ENCODE peak calls at places on chromosomes 7 and 10, in four cellular contexts. B, X, D and Z are unnamed samples.

GRCh38 chr10:112435013-112435619 is 11.6 kb downstream of the ZDHHC6 start:
- DNase-seq in B (peak; percentile 55), X (peak; percentile 24), D (peak; percentile 52), Z (no peak)

GRCh38 chr10:101840102-101840684 is 3.4 kb downstream of the KCNIP2 start:
- DNase-seq in B (no peak), X (peak; percentile 23), D (no peak), Z (no peak)

GRCh38 chr7:1804310-1804709 is 134.2 kb downstream of the ELFN1 start:
- DNase-seq in B (no peak), X (no peak), D (no peak), Z (no peak)

GRCh38 chr10:65100146-65100545 is 1578.9 kb downstream of the REEP3 start:
- DNase-seq in B (no peak), X (no peak), D (no peak), Z (no peak)

GRCh38 chr7:113113912-113114311 is 4.4 kb downstream of the SMIM30 start:
- DNase-seq in B (no peak), X (peak; percentile 36), D (peak; percentile 2), Z (no peak)

GRCh38 chr7:38300175-38300574 is 26.7 kb upstream of the TARP start:
- DNase-seq in B (no peak), X (peak; percentile 27), D (no peak), Z (no peak)

GRCh38 chr10:25047902-25048301 is 31.5 kb downstream of the THNSL1 start:
- DNase-seq in B (no peak), X (peak; percentile 68), D (no peak), Z (no peak)

GRCh38 chr7:11557627-11558026 is 274.4 kb downstream of the THSD7A start:
- DNase-seq in B (peak; percentile 46), X (no peak), D (peak; percentile 5), Z (peak; percentile 13)

GRCh38 chr10:65313406-65313805 is 1612.4 kb upstream of the LRRTM3 start:
- DNase-seq in B (no peak), X (no peak), D (no peak), Z (no peak)

GRCh38 chr10:133292919-133293809 is 15.5 kb downstream of the TUBGCP2 start:
- DNase-seq in B (no peak), X (no peak), D (no peak), Z (no peak)

GRCh38 chr10:55550241-55550640 is 749.2 kb upstream of the PCDH15 start:
- DNase-seq in B (no peak), X (peak; percentile 1), D (no peak), Z (no peak)

GRCh38 chr7:154409703-154410311 is 357.6 kb downstream of the DPP6 start:
- DNase-seq in B (no peak), X (peak; percentile 59), D (peak; percentile 10), Z (no peak)

GRCh38 chr7:92253251-92253650 is 7.5 kb downstream of the ANKIB1 start:
- DNase-seq in B (no peak), X (no peak), D (no peak), Z (no peak)

GRCh38 chr7:121084748-121085336 is 96.3 kb downstream of the CPED1 start:
- DNase-seq in B (no peak), X (no peak), D (peak; percentile 24), Z (no peak)

GRCh38 chr7:84088669-84089278 is 105.8 kb downstream of the SEMA3A start:
- DNase-seq in B (no peak), X (no peak), D (no peak), Z (no peak)

GRCh38 chr7:54773472-54774399 is 14.7 kb upstream of the SEC61G start:
- DNase-seq in B (peak; percentile 91), X (peak; percentile 85), D (peak; percentile 73), Z (peak; percentile 91)

GRCh38 chr7:1818581-1819200 is 148.6 kb downstream of the ELFN1 start:
- DNase-seq in B (no peak), X (no peak), D (no peak), Z (no peak)

GRCh38 chr7:31028417-31028988 is 23.6 kb upstream of the ADCYAP1R1 start:
- DNase-seq in B (no peak), X (no peak), D (no peak), Z (no peak)

GRCh38 chr10:485776-486572 is 203.5 kb downstream of the DIP2C start:
- DNase-seq in B (no peak), X (no peak), D (no peak), Z (no peak)

GRCh38 chr10:70837660-70838059 is 21.9 kb downstream of the SGPL1 start:
- DNase-seq in B (no peak), X (no peak), D (no peak), Z (no peak)

GRCh38 chr10:102997998-102998397 is 79.9 kb downstream of the CNNM2 start:
- DNase-seq in B (no peak), X (no peak), D (peak; percentile 65), Z (no peak)

GRCh38 chr7:25830228-25830627 is 321.8 kb upstream of the NFE2L3 start:
- DNase-seq in B (no peak), X (no peak), D (no peak), Z (no peak)

DNA sequence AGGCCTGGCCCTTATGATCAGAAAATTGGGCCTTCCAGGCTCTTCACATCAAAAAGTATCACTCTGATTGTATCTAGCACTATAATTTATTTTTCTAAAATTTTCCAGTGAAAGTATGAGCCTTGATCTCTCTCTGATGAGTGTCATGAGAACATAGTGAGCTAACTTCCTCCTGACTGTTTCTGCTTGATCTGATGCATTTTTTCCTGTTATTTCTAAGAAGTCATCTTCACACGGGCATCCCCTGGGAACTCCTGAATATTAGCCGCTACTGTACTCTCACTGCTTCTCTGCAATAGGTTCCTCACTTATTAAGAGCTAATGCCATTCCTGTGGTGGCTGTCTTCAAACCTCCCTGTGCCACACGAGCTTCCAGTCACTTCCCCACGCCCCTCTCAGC is 63.1 kb upstream of the ZPBP start:
- DNase-seq in B (no peak), X (no peak), D (no peak), Z (no peak)
- H3K4me3 ChIP-seq in B (no peak overlapping the region), X (no peak overlapping the region), D (no peak overlapping the region), Z (no peak overlapping the region)

DNA sequence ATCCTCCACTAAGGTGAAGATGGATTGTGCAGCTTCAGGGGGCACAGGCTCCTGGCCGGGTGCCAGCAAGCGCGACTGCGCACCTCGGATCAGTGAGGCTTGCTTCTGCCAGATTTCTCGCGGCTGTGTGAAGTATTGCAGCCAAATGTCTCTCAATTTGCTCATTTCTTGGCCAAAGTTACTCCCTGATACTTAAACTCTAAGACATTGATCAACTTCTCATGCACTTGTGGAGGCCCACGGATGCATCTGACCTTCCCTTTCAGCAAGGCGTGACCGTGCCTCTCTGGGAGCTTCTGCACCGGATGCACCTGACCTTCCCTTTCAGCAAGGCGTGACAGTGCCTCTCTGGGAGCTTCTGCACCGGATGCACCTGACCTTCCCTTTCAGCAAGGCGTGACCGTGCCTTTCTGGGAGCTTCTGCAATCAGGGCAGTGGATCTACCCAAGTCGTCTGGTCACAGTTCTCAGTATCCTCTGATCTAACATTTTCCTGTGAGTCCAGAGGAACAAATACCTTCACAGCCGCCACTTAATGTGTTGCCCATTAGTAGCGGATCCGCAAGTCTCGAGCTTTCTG is 248.3 kb downstream of the ADARB2 start:
- DNase-seq in B (no peak), X (no peak), D (no peak), Z (no peak)
- TF ChIP-seq TCF7L2 in B (no peak), X (no peak), D (no peak), Z (no peak)

GRCh38 chr7:100219271-100219737 is 445 bp upstream of the PVRIG start:
- DNase-seq in B (no peak), X (no peak), D (no peak), Z (no peak)

GRCh38 chr7:100220833-100221718 is 1.3 kb downstream of the PVRIG start:
- DNase-seq in B (no peak), X (no peak), D (no peak), Z (no peak)

GRCh38 chr7:100221767-100222444 is 2.2 kb downstream of the PVRIG start:
- DNase-seq in B (no peak), X (no peak), D (no peak), Z (no peak)

GRCh38 chr7:100222445-100223132 is 2.8 kb downstream of the PVRIG start:
- DNase-seq in B (no peak), X (no peak), D (no peak), Z (no peak)
- H3K4me3 ChIP-seq in B (no peak overlapping the region), X (no peak overlapping the region), D (no peak overlapping the region), Z (no peak overlapping the region)

GRCh38 chr7:95433129-95433528 is 1.7 kb downstream of the PON2 start:
- DNase-seq in B (no peak), X (no peak), D (no peak), Z (no peak)
- TF ChIP-seq TCF7L2 in B (no peak), X (no peak), D (no peak), Z (no peak)

GRCh38 chr10:104403625-104404024 is 50.0 kb downstream of the CFAP58 start:
- DNase-seq in B (no peak), X (no peak), D (no peak), Z (no peak)
- H3K4me3 ChIP-seq in B (no peak overlapping the region), X (no peak overlapping the region), D (no peak overlapping the region), Z (no peak overlapping the region)

GRCh38 chr10:91006001-91006751 is 85.3 kb upstream of the ANKRD1 start:
- DNase-seq in B (peak; percentile 51), X (peak; percentile 66), D (peak; percentile 71), Z (peak; percentile 41)
- TF ChIP-seq TCF7L2 in B (no peak), X (no peak), D (no peak), Z (no peak)